ENCODE peak calls at places on chromosomes 12 and 14, in eight cellular contexts. F is Jurkat, Clone E6-1; S is HEK293T; O is fibroblast of pulmonary artery; I is AG08396; R is Daoy; Y is suprapubic skin; M is kidney glomerular epithelial cell. B is an unnamed sample.

GRCh38 chr12:98262886-98263285 is 252.5 kb upstream of the TMPO start:
- DNase-seq in F (no peak), S (no peak), O (no peak), I (no peak), R (no peak), Y (no peak), M (no peak), B (no peak)

GRCh38 chr12:65232490-65233077 is 45.9 kb upstream of the MSRB3 start:
- DNase-seq in F (peak), S (no peak), O (peak), I (no peak), R (no peak), Y (no peak), M (peak), B (peak)

GRCh38 chr12:56153291-56154065 is 1.1 kb downstream of the MYL6B start:
- DNase-seq in F (no peak), S (no peak), O (no peak), I (no peak), R (no peak), Y (no peak), M (no peak), B (no peak)

GRCh38 chr14:104797112-104798044 is 1.8 kb upstream of the AKT1 start:
- DNase-seq in F (no peak), S (no peak), O (no peak), I (no peak), R (no peak), Y (no peak), M (no peak), B (peak)

GRCh38 chr14:39107624-39108023 is 4.6 kb upstream of the SEC23A start:
- DNase-seq in F (peak), S (peak), O (peak), I (peak), R (peak), Y (no peak), M (peak), B (peak)

GRCh38 chr14:81625343-81625742 is 91.7 kb upstream of the SEL1L start:
- DNase-seq in F (peak), S (peak), O (peak), I (no peak), R (no peak), Y (no peak), M (peak), B (peak)

GRCh38 chr14:71554959-71555612 is 377.1 kb upstream of the RGS6 start:
- DNase-seq in F (no peak), S (no peak), O (no peak), I (no peak), R (no peak), Y (no peak), M (no peak), B (no peak)

GRCh38 chr12:124663771-124664366 is 96.5 kb upstream of the NCOR2 start:
- DNase-seq in F (no peak), S (no peak), O (no peak), I (no peak), R (no peak), Y (no peak), M (no peak), B (no peak)

GRCh38 chr14:25953532-25954144 is 644.2 kb downstream of the NOVA1 start:
- DNase-seq in F (no peak), S (no peak), O (peak), I (no peak), R (no peak), Y (no peak), M (no peak), B (no peak)

GRCh38 chr12:8629486-8630033 is 16.9 kb upstream of the AICDA start:
- DNase-seq in F (no peak), S (no peak), O (peak), I (no peak), R (peak), Y (no peak), M (peak), B (no peak)

GRCh38 chr12:18868673-18869072 is 130.8 kb downstream of the CAPZA3 start:
- DNase-seq in F (no peak), S (no peak), O (peak), I (no peak), R (no peak), Y (no peak), M (no peak), B (no peak)

GRCh38 chr12:109592905-109593272 is 19.3 kb downstream of the MVK start:
- DNase-seq in F (no peak), S (no peak), O (no peak), I (no peak), R (no peak), Y (no peak), M (no peak), B (no peak)

GRCh38 chr14:96598332-96598928 is 96.2 kb downstream of the PAPOLA start:
- DNase-seq in F (no peak), S (no peak), O (no peak), I (no peak), R (no peak), Y (no peak), M (no peak), B (no peak)

GRCh38 chr12:25784669-25785068 is 173.8 kb upstream of the RASSF8 start:
- DNase-seq in F (no peak), S (no peak), O (no peak), I (no peak), R (no peak), Y (no peak), M (no peak), B (peak)

GRCh38 chr14:96574633-96575191 is 72.5 kb downstream of the PAPOLA start:
- DNase-seq in F (no peak), S (no peak), O (peak), I (no peak), R (peak), Y (peak), M (no peak), B (no peak)

GRCh38 chr14:75566321-75566720 is 12.1 kb upstream of the FLVCR2 start:
- DNase-seq in F (peak), S (no peak), O (no peak), I (no peak), R (peak), Y (no peak), M (no peak), B (peak)

GRCh38 chr12:10221846-10222245 is 9.2 kb downstream of the GABARAPL1 start:
- DNase-seq in F (no peak), S (no peak), O (no peak), I (no peak), R (no peak), Y (no peak), M (no peak), B (no peak)

GRCh38 chr14:52917732-52918131 is 33.1 kb downstream of the FERMT2 start:
- DNase-seq in F (no peak), S (no peak), O (peak), I (no peak), R (no peak), Y (no peak), M (peak), B (no peak)

GRCh38 chr12:31117203-31118011 is 43.7 kb downstream of the DDX11 start:
- DNase-seq in F (peak), S (peak), O (no peak), I (peak), R (peak), Y (no peak), M (no peak), B (peak)

GRCh38 chr12:106205208-106206069 is 42.4 kb downstream of the CKAP4 start:
- DNase-seq in F (no peak), S (no peak), O (no peak), I (no peak), R (peak), Y (no peak), M (no peak), B (peak)

GRCh38 chr14:55053018-55053417 is 1.6 kb downstream of the MAPK1IP1L start:
- DNase-seq in F (no peak), S (no peak), O (no peak), I (no peak), R (no peak), Y (no peak), M (no peak), B (no peak)

B was measured in DMS53.